ENCODE peak calls at places on chromosomes 4 and X, in seven cellular contexts. E, U, C, W, X, A and O are unnamed samples.

GRCh38 chr4:72969957-72970356 is 99.6 kb downstream of the COX18 start:
- DNase-seq in C (no peak), X (peak; percentile 21), W (no peak), U (no peak), E (no peak), A (no peak), O (no peak)

GRCh38 chr4:84568496-84568895 is 14.4 kb upstream of the CDS1 start:
- DNase-seq in W (no peak), A (no peak), U (no peak), C (no peak), X (no peak), E (no peak), O (no peak)

GRCh38 chr4:141654098-141654497 is 17.7 kb downstream of the IL15 start:
- DNase-seq in C (no peak), E (no peak), W (no peak), X (peak; percentile 36), A (no peak), U (no peak), O (no peak)

GRCh38 chr4:18318682-18319410 is 297.3 kb upstream of the LCORL start:
- DNase-seq in X (no peak), W (no peak), A (no peak), E (no peak), C (no peak), U (no peak), O (no peak)

GRCh38 chr4:29213020-29213419 is 1507.1 kb upstream of the PCDH7 start:
- DNase-seq in X (no peak), E (no peak), A (no peak), C (no peak), W (no peak), U (no peak), O (no peak)

GRCh38 chr4:39319678-39320077 is 46.5 kb downstream of the RFC1 start:
- DNase-seq in C (no peak), U (no peak), W (no peak), E (no peak), X (no peak), A (no peak), O (no peak)

GRCh38 chr4:119550857-119551532 is 77.6 kb downstream of the PDE5A start:
- DNase-seq in U (no peak), E (no peak), A (no peak), W (no peak), X (no peak), C (no peak), O (no peak)

GRCh38 chr4:21447320-21448055 is 501.1 kb downstream of the KCNIP4 start:
- DNase-seq in W (no peak), A (no peak), U (no peak), C (no peak), X (peak; percentile 13), E (no peak), O (peak; percentile 62)

GRCh38 chr4:185219551-185220344 is 10.3 kb downstream of the SNX25 start:
- DNase-seq in X (peak; percentile 40), E (peak; percentile 16), W (peak; percentile 71), U (no peak), A (no peak), C (no peak), O (no peak)

GRCh38 chr4:140635606-140636005 is 66.8 kb upstream of the UCP1 start:
- DNase-seq in W (peak; percentile 4), X (peak; percentile 68), A (no peak), E (no peak), U (no peak), C (no peak), O (no peak)

DNA sequence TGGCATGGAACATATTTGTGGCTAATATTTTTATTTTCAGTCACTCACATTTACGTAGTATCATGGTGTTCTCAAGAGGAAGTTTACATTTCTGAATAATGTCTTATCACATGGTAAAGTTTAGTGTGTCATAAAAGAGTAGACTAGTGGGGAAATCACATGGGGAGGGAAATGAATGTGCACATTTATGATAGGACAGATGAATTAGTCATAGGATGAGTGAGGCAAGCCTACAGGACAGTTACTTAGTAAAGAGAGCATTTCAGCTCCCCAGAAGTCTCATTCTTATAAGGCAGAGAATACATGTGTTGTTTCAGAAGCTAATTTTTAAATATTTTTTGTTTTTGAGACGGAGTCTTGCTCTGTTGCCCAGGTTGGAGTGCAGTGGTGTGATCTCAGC is 6.2 kb downstream of the GK start:
- DNase-seq in E (peak; percentile 79), W (no peak), U (no peak), A (no peak), C (no peak), X (peak; percentile 31), O (no peak)
- H3K27ac ChIP-seq in E (peak overlapping the region; percentile 75), W (no peak overlapping the region), U (no peak overlapping the region), A (no peak overlapping the region), C (no peak overlapping the region), X (peak overlapping the region; percentile 74), O (no peak overlapping the region)

DNA sequence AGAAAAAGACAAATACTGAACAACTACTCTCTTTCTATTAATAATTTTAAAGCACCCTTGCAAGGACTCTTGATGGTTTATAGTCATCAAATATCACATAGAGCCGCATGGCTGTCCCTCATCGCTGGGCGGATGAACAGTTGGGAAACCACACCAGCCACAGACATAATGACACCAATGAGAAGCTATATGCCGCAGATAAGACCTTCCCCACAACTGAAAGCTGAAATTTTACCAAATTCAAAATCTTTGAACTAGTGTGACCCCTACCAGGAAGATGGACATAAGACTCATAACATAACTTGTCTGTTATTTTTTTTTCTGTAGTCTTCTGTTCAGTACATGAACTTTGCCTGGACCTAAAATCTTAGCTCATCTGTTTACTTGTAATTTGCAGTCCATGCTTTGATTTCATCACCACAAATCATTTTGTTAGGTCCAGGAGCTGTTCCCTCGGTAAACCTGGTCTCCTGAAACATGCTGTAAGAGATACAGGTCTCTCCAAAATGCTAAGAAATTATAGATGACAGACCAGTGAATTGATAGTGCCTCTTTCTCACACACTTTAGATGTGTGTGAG is 157.3 kb upstream of the RAPGEF2 start:
- DNase-seq in C (no peak), U (no peak), W (no peak), E (no peak), A (no peak), X (no peak), O (no peak)
- H3K27ac ChIP-seq in C (no peak overlapping the region), U (no peak overlapping the region), W (no peak overlapping the region), E (no peak overlapping the region), A (no peak overlapping the region), X (no peak overlapping the region), O (no peak overlapping the region)

GRCh38 chr4:52856802-52857201 is 5.3 kb upstream of the RASL11B start:
- DNase-seq in E (peak; percentile 40), U (no peak), X (no peak), W (no peak), C (no peak), A (no peak), O (no peak)

GRCh38 chr4:52852041-52852440 is 10.1 kb upstream of the RASL11B start:
- DNase-seq in A (no peak), E (no peak), W (no peak), U (no peak), C (no peak), X (no peak), O (no peak)

GRCh38 chr4:52852696-52853095 is 9.4 kb upstream of the RASL11B start:
- DNase-seq in X (no peak), A (no peak), U (no peak), W (no peak), E (no peak), C (no peak), O (no peak)

GRCh38 chr4:52850406-52851119 is 11.6 kb upstream of the RASL11B start:
- DNase-seq in E (no peak), C (no peak), A (no peak), X (no peak), U (no peak), W (no peak), O (no peak)

GRCh38 chr4:52853351-52853750 is 8.8 kb upstream of the RASL11B start:
- DNase-seq in U (no peak), W (no peak), E (no peak), C (no peak), X (no peak), A (no peak), O (no peak)
- H3K27ac ChIP-seq in U (no peak overlapping the region), W (no peak overlapping the region), E (no peak overlapping the region), C (no peak overlapping the region), X (no peak overlapping the region), A (no peak overlapping the region), O (no peak overlapping the region)

GRCh38 chr4:163072222-163072621 is 94.5 kb downstream of the NAF1 start:
- DNase-seq in A (no peak), E (no peak), W (no peak), X (no peak), U (no peak), C (no peak), O (no peak)
- H3K27ac ChIP-seq in A (no peak overlapping the region), E (no peak overlapping the region), W (no peak overlapping the region), X (no peak overlapping the region), U (no peak overlapping the region), C (no peak overlapping the region), O (no peak overlapping the region)

DNA sequence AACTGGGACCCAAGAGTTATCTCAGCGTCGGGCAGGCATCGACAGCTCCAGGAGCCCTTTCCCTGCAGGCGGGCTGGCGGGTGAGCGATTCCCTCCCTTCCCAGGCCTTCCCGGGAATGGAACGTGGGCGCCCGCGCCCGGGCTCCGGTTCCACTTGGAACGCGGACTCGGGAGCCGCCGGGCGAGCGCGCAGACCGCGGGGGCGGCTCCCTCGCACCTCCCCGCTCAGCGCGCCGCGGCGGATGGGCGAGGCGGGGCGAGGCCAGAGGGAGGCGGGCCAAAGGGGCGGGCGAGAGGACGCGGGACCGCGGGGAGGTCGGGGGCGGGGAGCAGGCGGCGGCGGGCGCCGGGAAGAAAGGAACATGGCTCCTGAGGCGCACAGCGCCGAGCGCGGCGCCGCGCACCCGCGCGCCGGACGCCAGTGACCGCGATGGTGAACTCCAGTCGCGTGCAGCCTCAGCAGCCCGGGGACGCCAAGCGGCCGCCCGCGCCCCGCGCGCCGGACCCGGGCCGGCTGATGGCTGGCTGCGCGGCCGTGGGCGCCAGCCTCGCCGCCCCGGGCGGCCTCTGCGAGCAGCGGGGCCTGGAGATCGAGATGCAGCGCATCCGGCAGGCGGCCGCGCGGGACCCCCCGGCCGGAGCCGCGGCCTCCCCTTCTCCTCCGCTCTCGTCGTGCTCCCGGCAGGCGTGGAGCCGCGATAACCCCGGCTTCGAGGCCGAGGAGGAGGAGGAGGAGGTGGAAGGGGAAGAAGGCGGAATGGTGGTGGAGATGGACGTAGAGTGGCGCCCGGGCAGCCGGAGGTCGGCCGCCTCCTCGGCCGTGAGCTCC is at the start of gene PKD2:
- DNase-seq in W (peak; percentile 91), X (peak; percentile 90), E (peak; percentile 88), A (peak; percentile 71), U (peak; percentile 52), C (peak; percentile 93), O (peak; percentile 81)
- H3K27ac ChIP-seq in W (no peak within 1 kb of the TSS), X (peak within 1 kb of the TSS; percentile 89), E (no peak within 1 kb of the TSS), A (no peak within 1 kb of the TSS), U (no peak within 1 kb of the TSS), C (peak within 1 kb of the TSS; percentile 48), O (peak within 1 kb of the TSS; percentile 87)